ENCODE peak calls at places on chromosomes 6 and 20, in seven cellular contexts. One of them, this sample, is unnamed.

GRCh38 chr20:46128310-46129151 is 10.4 kb downstream of the CD40 start:
- DNase-seq in adrenal gland: peak
- DNase-seq in NCI-H345: peak
- DNase-seq in HS-5: no peak
- DNase-seq in effector CD4-positive, alpha-beta T cell: no peak
- DNase-seq in mucosa of descending colon: no peak
- DNase-seq in amygdala: peak
- DNase-seq in this sample: no peak

GRCh38 chr20:3173582-3174441 is 463 bp upstream of the LZTS3 start:
- DNase-seq in effector CD4-positive, alpha-beta T cell: peak
- DNase-seq in mucosa of descending colon: peak
- DNase-seq in amygdala: peak
- DNase-seq in adrenal gland: peak
- DNase-seq in HS-5: no peak
- DNase-seq in NCI-H345: peak
- DNase-seq in this sample: peak

GRCh38 chr6:28634406-28634757 is 108.7 kb downstream of the GPX5 start:
- DNase-seq in HS-5: no peak
- DNase-seq in amygdala: no peak
- DNase-seq in effector CD4-positive, alpha-beta T cell: no peak
- DNase-seq in adrenal gland: no peak
- DNase-seq in NCI-H345: no peak
- DNase-seq in mucosa of descending colon: no peak
- DNase-seq in this sample: no peak

GRCh38 chr20:3786665-3787639 is at the start of gene CENPB:
- DNase-seq in HS-5: no peak
- DNase-seq in adrenal gland: peak
- DNase-seq in amygdala: peak
- DNase-seq in mucosa of descending colon: peak
- DNase-seq in effector CD4-positive, alpha-beta T cell: peak
- DNase-seq in NCI-H345: peak
- DNase-seq in this sample: peak

GRCh38 chr20:38353298-38353697 is 7.0 kb downstream of the LBP start:
- DNase-seq in mucosa of descending colon: no peak
- DNase-seq in amygdala: no peak
- DNase-seq in adrenal gland: no peak
- DNase-seq in effector CD4-positive, alpha-beta T cell: no peak
- DNase-seq in NCI-H345: no peak
- DNase-seq in HS-5: no peak
- DNase-seq in this sample: no peak

GRCh38 chr20:36126836-36127529 is 27.6 kb upstream of the EPB41L1 start:
- DNase-seq in effector CD4-positive, alpha-beta T cell: no peak
- DNase-seq in mucosa of descending colon: no peak
- DNase-seq in adrenal gland: no peak
- DNase-seq in HS-5: no peak
- DNase-seq in NCI-H345: no peak
- DNase-seq in amygdala: peak
- DNase-seq in this sample: no peak

GRCh38 chr6:80280258-80281010 is 174.0 kb downstream of the BCKDHB start:
- DNase-seq in adrenal gland: no peak
- DNase-seq in mucosa of descending colon: no peak
- DNase-seq in amygdala: no peak
- DNase-seq in effector CD4-positive, alpha-beta T cell: no peak
- DNase-seq in HS-5: no peak
- DNase-seq in NCI-H345: no peak
- DNase-seq in this sample: no peak

GRCh38 chr6:121506761-121507754 is 71.6 kb downstream of the GJA1 start:
- DNase-seq in adrenal gland: no peak
- DNase-seq in NCI-H345: no peak
- DNase-seq in HS-5: no peak
- DNase-seq in effector CD4-positive, alpha-beta T cell: no peak
- DNase-seq in mucosa of descending colon: no peak
- DNase-seq in amygdala: no peak
- DNase-seq in this sample: no peak

GRCh38 chr20:10603378-10603777 is 70.4 kb downstream of the JAG1 start:
- DNase-seq in mucosa of descending colon: no peak
- DNase-seq in effector CD4-positive, alpha-beta T cell: no peak
- DNase-seq in amygdala: no peak
- DNase-seq in adrenal gland: no peak
- DNase-seq in NCI-H345: no peak
- DNase-seq in HS-5: no peak
- DNase-seq in this sample: no peak

GRCh38 chr20:1467355-1468116 is 887 bp upstream of the NSFL1C start:
- DNase-seq in amygdala: no peak
- DNase-seq in adrenal gland: no peak
- DNase-seq in mucosa of descending colon: peak
- DNase-seq in NCI-H345: no peak
- DNase-seq in effector CD4-positive, alpha-beta T cell: no peak
- DNase-seq in HS-5: no peak
- DNase-seq in this sample: no peak

GRCh38 chr6:37623666-37624065 is 74.0 kb downstream of the MDGA1 start:
- DNase-seq in amygdala: no peak
- DNase-seq in mucosa of descending colon: no peak
- DNase-seq in NCI-H345: no peak
- DNase-seq in adrenal gland: no peak
- DNase-seq in effector CD4-positive, alpha-beta T cell: no peak
- DNase-seq in HS-5: no peak
- DNase-seq in this sample: no peak

GRCh38 chr6:113432729-113433505 is 424.2 kb upstream of the MARCKS start:
- DNase-seq in mucosa of descending colon: no peak
- DNase-seq in NCI-H345: no peak
- DNase-seq in adrenal gland: no peak
- DNase-seq in HS-5: no peak
- DNase-seq in effector CD4-positive, alpha-beta T cell: no peak
- DNase-seq in amygdala: no peak
- DNase-seq in this sample: no peak

GRCh38 chr20:51172558-51173428 is 149.9 kb upstream of the KCNG1 start:
- DNase-seq in HS-5: no peak
- DNase-seq in mucosa of descending colon: no peak
- DNase-seq in effector CD4-positive, alpha-beta T cell: no peak
- DNase-seq in amygdala: no peak
- DNase-seq in adrenal gland: no peak
- DNase-seq in NCI-H345: no peak
- DNase-seq in this sample: no peak

GRCh38 chr6:27592107-27592480 is 119.2 kb upstream of the ZNF184 start:
- DNase-seq in effector CD4-positive, alpha-beta T cell: no peak
- DNase-seq in adrenal gland: no peak
- DNase-seq in HS-5: no peak
- DNase-seq in mucosa of descending colon: no peak
- DNase-seq in amygdala: no peak
- DNase-seq in NCI-H345: no peak
- DNase-seq in this sample: no peak

GRCh38 chr6:108288742-108289141 is 6.1 kb upstream of the AFG1L start:
- DNase-seq in amygdala: no peak
- DNase-seq in HS-5: no peak
- DNase-seq in mucosa of descending colon: no peak
- DNase-seq in adrenal gland: no peak
- DNase-seq in NCI-H345: no peak
- DNase-seq in effector CD4-positive, alpha-beta T cell: no peak
- DNase-seq in this sample: no peak

GRCh38 chr6:139577124-139577800 is 202.8 kb upstream of the CITED2 start:
- DNase-seq in amygdala: no peak
- DNase-seq in mucosa of descending colon: no peak
- DNase-seq in effector CD4-positive, alpha-beta T cell: no peak
- DNase-seq in adrenal gland: peak
- DNase-seq in HS-5: no peak
- DNase-seq in NCI-H345: no peak
- DNase-seq in this sample: no peak

GRCh38 chr20:54063998-54064676 is 6.3 kb downstream of the BCAS1 start:
- DNase-seq in mucosa of descending colon: no peak
- DNase-seq in HS-5: no peak
- DNase-seq in amygdala: no peak
- DNase-seq in effector CD4-positive, alpha-beta T cell: no peak
- DNase-seq in NCI-H345: no peak
- DNase-seq in adrenal gland: no peak
- DNase-seq in this sample: peak

GRCh38 chr6:153595903-153596302 is 443.1 kb upstream of the OPRM1 start:
- DNase-seq in NCI-H345: no peak
- DNase-seq in amygdala: no peak
- DNase-seq in HS-5: peak
- DNase-seq in effector CD4-positive, alpha-beta T cell: no peak
- DNase-seq in mucosa of descending colon: no peak
- DNase-seq in adrenal gland: no peak
- DNase-seq in this sample: no peak

GRCh38 chr20:15609956-15610355 is 963.3 kb downstream of the KIF16B start:
- DNase-seq in effector CD4-positive, alpha-beta T cell: no peak
- DNase-seq in adrenal gland: no peak
- DNase-seq in mucosa of descending colon: no peak
- DNase-seq in HS-5: no peak
- DNase-seq in NCI-H345: no peak
- DNase-seq in amygdala: no peak
- DNase-seq in this sample: no peak

This sample was measured in CD8-positive, alpha-beta memory T cell.